ENCODE peak calls at places on chromosomes 3 and 15, in ten cellular contexts. E is lower leg skin, B is hepatocyte, T is fibroblast of lung, I is astrocyte, Y is pancreas, U is ovary, H is uterus, F is activated B cell treated with CpG ODN at 0.5 μM for 24 hours, P is choroid plexus epithelial cell. V is an unnamed sample.

GRCh38 chr15:26157081-26157480 is 294.0 kb upstream of the ATP10A start:
- DNase-seq in E (no peak), B (no peak), T (no peak), I (no peak), Y (no peak), U (no peak), H (no peak), F (no peak), P (no peak), V (no peak)

GRCh38 chr3:55860040-55860439 is 372.9 kb upstream of the WNT5A start:
- DNase-seq in E (no peak), B (peak; percentile 27), T (peak; percentile 51), I (peak; percentile 6), Y (no peak), U (no peak), H (no peak), F (no peak), P (peak; percentile 5), V (no peak)

GRCh38 chr3:40108643-40109042 is 200.9 kb upstream of the EIF1B start:
- DNase-seq in E (no peak), B (no peak), T (no peak), I (no peak), Y (no peak), U (no peak), H (no peak), F (no peak), P (no peak), V (no peak)

GRCh38 chr15:49387471-49387870 is 35.6 kb upstream of the FGF7 start:
- DNase-seq in E (no peak), B (no peak), T (no peak), I (no peak), Y (no peak), U (no peak), H (no peak), F (no peak), P (no peak), V (no peak)

GRCh38 chr3:38097446-38098375 is 39.2 kb downstream of the ACAA1 start:
- DNase-seq in E (no peak), B (no peak), T (no peak), I (no peak), Y (no peak), U (no peak), H (no peak), F (no peak), P (no peak), V (no peak)

GRCh38 chr3:153631664-153632063 is 469.6 kb downstream of the RAP2B start:
- DNase-seq in E (no peak), B (no peak), T (no peak), I (no peak), Y (no peak), U (no peak), H (no peak), F (no peak), P (no peak), V (no peak)

GRCh38 chr3:159486580-159486979 is 502.1 kb upstream of the IL12A start:
- DNase-seq in E (no peak), B (no peak), T (no peak), I (no peak), Y (no peak), U (no peak), H (no peak), F (no peak), P (peak; percentile 31), V (no peak)

GRCh38 chr15:41801185-41801584 is 26.7 kb upstream of the JMJD7 start:
- DNase-seq in E (no peak), B (no peak), T (no peak), I (no peak), Y (no peak), U (no peak), H (no peak), F (no peak), P (no peak), V (no peak)

DNA sequence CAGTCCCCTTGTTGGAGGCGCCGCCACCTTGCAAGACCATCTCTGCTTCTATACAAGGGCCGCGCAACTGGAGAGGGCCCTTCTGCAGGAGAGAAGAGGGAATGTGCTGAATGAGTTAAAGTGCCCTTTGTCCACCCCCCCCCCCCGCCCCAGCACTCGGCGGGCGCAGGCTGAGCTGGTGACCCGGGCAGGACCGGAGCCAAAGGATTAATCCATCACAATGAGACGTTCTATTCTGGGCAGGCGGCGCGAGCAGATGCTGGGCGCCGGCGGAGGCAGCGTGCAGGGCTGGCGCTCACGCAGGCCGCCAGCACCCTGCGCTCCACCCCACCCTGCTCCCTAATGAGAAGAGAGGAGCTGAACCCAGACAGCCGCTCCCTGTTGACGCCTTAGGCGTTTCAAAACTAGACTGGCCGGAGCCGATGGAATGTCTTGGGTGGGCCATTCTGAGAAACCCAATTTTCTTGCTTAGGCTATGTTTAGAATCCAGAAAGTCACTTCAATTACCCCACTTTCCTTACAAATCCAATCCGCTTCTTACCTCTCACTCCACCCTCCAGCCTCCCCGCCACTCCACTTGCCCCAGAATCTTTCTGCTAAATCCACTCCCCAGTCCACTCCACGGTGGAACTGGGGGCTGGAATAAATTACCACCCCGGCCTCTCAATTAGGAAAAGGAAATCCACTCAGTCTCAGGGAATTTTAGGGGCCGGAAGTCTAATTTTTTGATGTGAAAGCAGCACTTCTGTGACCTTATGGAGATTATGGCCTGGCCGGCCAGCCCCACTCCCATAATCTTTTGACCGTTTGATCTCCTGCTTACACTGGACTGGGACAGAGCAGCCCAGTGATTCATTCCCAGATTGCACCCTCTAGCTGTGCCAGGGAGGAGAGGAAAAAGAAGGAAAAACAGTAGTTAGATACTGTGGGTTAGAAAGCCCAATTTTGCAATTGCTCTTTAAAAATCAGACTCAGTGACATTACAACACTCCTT is 32.7 kb downstream of the GJD2 start:
- DNase-seq in E (peak; percentile 22), B (peak; percentile 52), T (peak; percentile 61), I (peak; percentile 39), Y (no peak), U (no peak), H (peak; percentile 19), F (no peak), P (peak; percentile 31), V (peak; percentile 71)
- TF ChIP-seq CTCF in E (no peak), B (no peak), T (peak; percentile 34), I (no peak), Y (no peak), U (no peak), H (no peak), F (no peak), P (peak; percentile 44), V (no peak)

GRCh38 chr3:127136024-127136600 is 56.8 kb upstream of the PRR23E start:
- DNase-seq in E (no peak), B (no peak), T (no peak), I (no peak), Y (no peak), U (no peak), H (no peak), F (no peak), P (no peak), V (no peak)

GRCh38 chr3:127137113-127137512 is 55.8 kb upstream of the PRR23E start:
- DNase-seq in E (no peak), B (no peak), T (no peak), I (no peak), Y (no peak), U (no peak), H (no peak), F (no peak), P (no peak), V (no peak)

GRCh38 chr3:127139601-127140500 is 53.1 kb upstream of the PRR23E start:
- DNase-seq in E (no peak), B (no peak), T (no peak), I (no peak), Y (no peak), U (no peak), H (no peak), F (no peak), P (no peak), V (no peak)

GRCh38 chr3:127136706-127137105 is 56.2 kb upstream of the PRR23E start:
- DNase-seq in E (no peak), B (no peak), T (no peak), I (no peak), Y (no peak), U (no peak), H (no peak), F (no peak), P (no peak), V (no peak)

DNA sequence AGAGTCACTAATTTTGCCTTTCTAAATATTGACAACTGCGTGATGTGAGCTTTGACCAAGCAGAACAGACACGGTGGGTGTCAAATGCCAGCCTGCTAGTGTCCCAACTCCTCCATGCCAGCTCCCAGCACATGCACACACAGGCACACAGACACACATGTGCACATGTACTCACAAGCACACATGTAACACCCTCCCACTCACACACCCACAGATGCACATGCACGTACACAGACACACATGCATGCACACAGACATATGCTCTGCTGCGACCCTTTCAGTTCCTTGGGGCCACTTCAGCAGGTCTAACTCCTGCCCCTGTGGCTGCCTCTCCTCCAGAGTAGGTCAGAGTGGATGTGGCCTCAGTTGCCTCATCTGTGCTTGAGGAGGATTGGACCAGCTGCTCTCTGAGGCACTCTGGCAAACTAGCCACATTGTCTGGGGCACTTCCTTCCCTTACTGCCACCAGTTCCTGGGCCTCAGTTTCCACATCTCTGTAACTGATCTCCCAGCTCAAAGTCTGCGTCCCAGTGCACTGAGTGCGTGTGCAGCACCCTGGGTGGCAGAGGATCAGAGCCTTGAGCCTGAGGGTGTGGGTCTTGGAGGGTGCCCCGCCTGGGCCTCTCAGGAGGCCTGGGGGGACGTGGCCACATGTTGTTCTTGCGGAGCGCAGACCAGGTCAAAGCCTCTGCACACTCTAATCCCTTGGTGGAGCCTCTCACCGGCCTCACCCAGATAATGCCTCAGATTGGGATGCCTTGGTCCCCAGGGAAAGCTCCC is 55.0 kb upstream of the PRR23E start:
- DNase-seq in E (no peak), B (no peak), T (no peak), I (no peak), Y (no peak), U (no peak), H (no peak), F (no peak), P (no peak), V (no peak)
- TF ChIP-seq CTCF in E (no peak), B (no peak), T (no peak), I (no peak), Y (no peak), U (no peak), H (no peak), F (no peak), P (no peak), V (no peak)

DNA sequence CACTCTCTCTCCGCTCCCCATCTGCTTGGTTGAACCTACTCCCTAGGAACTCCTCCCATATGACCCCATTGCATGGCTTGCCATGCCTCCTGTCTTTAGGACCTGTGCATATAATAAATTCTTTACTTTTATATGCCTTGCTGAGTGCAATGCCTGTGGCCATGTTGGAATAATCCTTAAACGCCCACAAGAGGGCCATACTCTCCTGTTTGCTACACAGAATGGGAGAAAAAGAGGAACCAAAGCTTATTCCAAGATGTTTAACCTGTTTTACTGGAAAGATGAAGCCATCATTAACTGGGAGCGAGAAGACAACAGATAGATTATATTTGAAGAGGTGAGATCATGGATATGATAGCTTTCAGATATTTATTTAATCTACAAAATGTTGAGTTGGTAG is 1097.8 kb downstream of the NAALADL2 start:
- DNase-seq in E (no peak), B (no peak), T (no peak), I (no peak), Y (no peak), U (no peak), H (no peak), F (no peak), P (peak; percentile 35), V (no peak)
- TF ChIP-seq CTCF in E (no peak), B (peak; percentile 30), T (peak; percentile 17), I (no peak), Y (no peak), U (no peak), H (no peak), F (no peak), P (peak; percentile 50), V (peak; percentile 47)

DNA sequence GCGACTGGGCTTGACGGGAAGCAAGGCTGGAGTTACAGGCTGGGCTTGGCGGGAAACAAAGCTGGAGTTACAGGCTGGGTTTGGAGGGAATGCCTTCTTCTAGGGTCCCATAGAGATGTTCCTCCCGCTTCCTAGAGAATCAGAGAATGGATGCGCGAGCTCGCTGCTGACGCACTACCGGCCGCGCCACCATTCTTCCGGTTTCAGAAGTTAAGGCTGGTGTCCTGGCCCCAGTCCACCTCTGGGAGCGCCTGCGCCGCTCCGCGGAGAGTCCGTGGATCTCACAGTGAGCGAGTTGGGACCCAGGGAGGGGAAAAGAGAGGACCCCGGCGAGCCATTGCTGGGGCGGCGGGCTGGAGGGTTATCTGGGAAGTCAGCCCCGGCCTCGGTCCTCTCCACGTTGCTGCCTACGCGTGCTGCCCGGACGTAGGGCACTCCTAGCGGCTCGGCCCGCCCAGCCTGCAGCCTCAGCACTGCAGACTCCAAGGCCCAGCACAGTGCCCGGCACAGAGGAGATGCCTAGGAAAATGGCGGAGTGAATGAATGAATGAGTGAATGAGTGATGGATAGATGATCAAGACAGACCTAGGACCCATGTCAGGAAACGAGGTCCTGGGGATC is at the start of gene ZNF502:
- DNase-seq in E (peak; percentile 80), B (peak; percentile 83), T (peak; percentile 93), I (peak; percentile 86), Y (peak; percentile 85), U (peak; percentile 84), H (peak; percentile 87), F (peak; percentile 48), P (peak; percentile 93), V (no peak)
- TF ChIP-seq CTCF in E (no peak), B (peak; percentile 30), T (peak; percentile 20), I (no peak), Y (peak; percentile 22), U (peak; percentile 55), H (peak; percentile 36), F (no peak), P (peak; percentile 57), V (no peak)